ENCODE peak calls at places on chromosomes 13 and 19, in eight cellular contexts. One of them, this sample, is unnamed. For H3K4me1, the result is how much of the 10 kb centered on the place peaks cover.

GRCh38 chr19:40716655-40717324 is at the start of the genes COQ8B and ITPKC:
- DNase-seq in psoas muscle: peak
- DNase-seq in stomach: peak
- DNase-seq in cardiac muscle cell: peak
- DNase-seq in pancreas: peak
- DNase-seq in thoracic aorta: peak
- DNase-seq in breast epithelium: peak
- DNase-seq in HAP-1: peak
- DNase-seq in this sample: peak

GRCh38 chr13:27973956-27974662 is 5.0 kb upstream of the CDX2 start:
- DNase-seq in psoas muscle: no peak
- DNase-seq in stomach: peak
- DNase-seq in cardiac muscle cell: no peak
- DNase-seq in pancreas: peak
- DNase-seq in thoracic aorta: no peak
- DNase-seq in breast epithelium: no peak
- DNase-seq in HAP-1: no peak
- DNase-seq in this sample: no peak

GRCh38 chr13:51920786-51921185 is 59.0 kb downstream of the CCDC70 start:
- DNase-seq in psoas muscle: no peak
- DNase-seq in stomach: no peak
- DNase-seq in cardiac muscle cell: no peak
- DNase-seq in pancreas: no peak
- DNase-seq in thoracic aorta: no peak
- DNase-seq in breast epithelium: no peak
- DNase-seq in HAP-1: no peak
- DNase-seq in this sample: no peak

GRCh38 chr19:40646564-40647254 is 43.7 kb downstream of the NUMBL start:
- DNase-seq in psoas muscle: no peak
- DNase-seq in stomach: no peak
- DNase-seq in cardiac muscle cell: no peak
- DNase-seq in pancreas: no peak
- DNase-seq in thoracic aorta: no peak
- DNase-seq in breast epithelium: no peak
- DNase-seq in HAP-1: no peak
- DNase-seq in this sample: no peak

GRCh38 chr19:35882074-35882832 is 13.9 kb downstream of the APLP1 start:
- DNase-seq in psoas muscle: no peak
- DNase-seq in stomach: no peak
- DNase-seq in cardiac muscle cell: peak
- DNase-seq in pancreas: no peak
- DNase-seq in thoracic aorta: no peak
- DNase-seq in breast epithelium: no peak
- DNase-seq in HAP-1: peak
- DNase-seq in this sample: no peak

GRCh38 chr13:34064456-34065205 is 246.7 kb downstream of the RFC3 start:
- DNase-seq in psoas muscle: no peak
- DNase-seq in stomach: no peak
- DNase-seq in cardiac muscle cell: peak
- DNase-seq in pancreas: no peak
- DNase-seq in thoracic aorta: no peak
- DNase-seq in breast epithelium: no peak
- DNase-seq in HAP-1: no peak
- DNase-seq in this sample: no peak

GRCh38 chr19:8308891-8309291 is 733 bp upstream of the CD320 start:
- DNase-seq in psoas muscle: peak
- DNase-seq in stomach: peak
- DNase-seq in cardiac muscle cell: no peak
- DNase-seq in pancreas: peak
- DNase-seq in thoracic aorta: no peak
- DNase-seq in breast epithelium: no peak
- DNase-seq in HAP-1: no peak
- DNase-seq in this sample: no peak

GRCh38 chr19:3310711-3311110 is 55.7 kb upstream of the NFIC start:
- DNase-seq in psoas muscle: no peak
- DNase-seq in stomach: no peak
- DNase-seq in cardiac muscle cell: no peak
- DNase-seq in pancreas: no peak
- DNase-seq in thoracic aorta: no peak
- DNase-seq in breast epithelium: no peak
- DNase-seq in HAP-1: no peak
- DNase-seq in this sample: no peak

GRCh38 chr19:57280913-57281425 is 684 bp downstream of the ZNF460 start:
- DNase-seq in psoas muscle: no peak
- DNase-seq in stomach: no peak
- DNase-seq in cardiac muscle cell: no peak
- DNase-seq in pancreas: no peak
- DNase-seq in thoracic aorta: no peak
- DNase-seq in breast epithelium: no peak
- DNase-seq in HAP-1: no peak
- DNase-seq in this sample: no peak

GRCh38 chr13:90618133-90618532 is 729.4 kb upstream of the MIR17HG start:
- DNase-seq in psoas muscle: no peak
- DNase-seq in stomach: no peak
- DNase-seq in cardiac muscle cell: no peak
- DNase-seq in pancreas: no peak
- DNase-seq in thoracic aorta: no peak
- DNase-seq in breast epithelium: no peak
- DNase-seq in HAP-1: no peak
- DNase-seq in this sample: no peak

GRCh38 chr13:28981530-28981929 is 161.4 kb downstream of the MTUS2 start:
- DNase-seq in psoas muscle: no peak
- DNase-seq in stomach: no peak
- DNase-seq in cardiac muscle cell: no peak
- DNase-seq in pancreas: no peak
- DNase-seq in thoracic aorta: no peak
- DNase-seq in breast epithelium: no peak
- DNase-seq in HAP-1: no peak
- DNase-seq in this sample: no peak

GRCh38 chr13:23146811-23147245 is 34.0 kb upstream of the SGCG start:
- DNase-seq in psoas muscle: no peak
- DNase-seq in stomach: no peak
- DNase-seq in cardiac muscle cell: peak
- DNase-seq in pancreas: no peak
- DNase-seq in thoracic aorta: no peak
- DNase-seq in breast epithelium: no peak
- DNase-seq in HAP-1: no peak
- DNase-seq in this sample: no peak

GRCh38 chr13:39527961-39528720 is 74.9 kb downstream of the LHFPL6 start:
- DNase-seq in psoas muscle: no peak
- DNase-seq in stomach: no peak
- DNase-seq in cardiac muscle cell: peak
- DNase-seq in pancreas: no peak
- DNase-seq in thoracic aorta: no peak
- DNase-seq in breast epithelium: no peak
- DNase-seq in HAP-1: no peak
- DNase-seq in this sample: no peak
- H3K4me1 ChIP-seq in psoas muscle: under half
- H3K4me1 ChIP-seq in stomach: under half
- H3K4me1 ChIP-seq in cardiac muscle cell: under half
- H3K4me1 ChIP-seq in pancreas: under half
- H3K4me1 ChIP-seq in thoracic aorta: under half
- H3K4me1 ChIP-seq in breast epithelium: under half
- H3K4me1 ChIP-seq in HAP-1: under half
- H3K4me1 ChIP-seq in this sample: under half

GRCh38 chr19:53962887-53963435 is at the start of gene CACNG8:
- DNase-seq in psoas muscle: no peak
- DNase-seq in stomach: no peak
- DNase-seq in cardiac muscle cell: no peak
- DNase-seq in pancreas: no peak
- DNase-seq in thoracic aorta: no peak
- DNase-seq in breast epithelium: no peak
- DNase-seq in HAP-1: no peak
- DNase-seq in this sample: no peak
- H3K4me3 ChIP-seq in psoas muscle: no peak
- H3K4me3 ChIP-seq in stomach: no peak
- H3K4me3 ChIP-seq in cardiac muscle cell: peak
- H3K4me3 ChIP-seq in pancreas: no peak
- H3K4me3 ChIP-seq in thoracic aorta: no peak
- H3K4me3 ChIP-seq in breast epithelium: no peak
- H3K4me3 ChIP-seq in HAP-1: no peak
- H3K4me3 ChIP-seq in this sample: no peak

DNA sequence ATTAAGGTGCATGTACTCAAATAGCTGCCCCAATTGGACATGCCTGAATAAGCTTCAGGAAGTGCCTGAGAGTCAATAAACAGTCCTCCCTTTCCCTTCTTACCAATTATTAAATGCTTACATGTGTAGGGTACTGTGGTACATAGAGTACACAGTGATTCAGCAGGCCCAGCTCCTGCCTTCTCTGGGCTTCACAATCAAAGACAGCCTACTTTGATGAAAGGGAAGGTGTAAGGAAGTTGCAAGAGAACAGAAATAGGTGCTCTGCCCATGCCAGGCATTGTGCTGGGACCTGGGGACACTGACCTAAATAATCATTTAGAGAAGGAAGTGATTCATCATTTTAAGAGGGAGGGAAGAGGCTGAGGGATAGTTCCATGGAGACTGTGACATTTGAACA is 17.2 kb downstream of the FRY start:
- DNase-seq in psoas muscle: no peak
- DNase-seq in stomach: no peak
- DNase-seq in cardiac muscle cell: no peak
- DNase-seq in pancreas: no peak
- DNase-seq in thoracic aorta: no peak
- DNase-seq in breast epithelium: no peak
- DNase-seq in HAP-1: no peak
- DNase-seq in this sample: no peak
- H3K4me1 ChIP-seq in psoas muscle: under half
- H3K4me1 ChIP-seq in stomach: under half
- H3K4me1 ChIP-seq in cardiac muscle cell: under half
- H3K4me1 ChIP-seq in pancreas: under half
- H3K4me1 ChIP-seq in thoracic aorta: under half
- H3K4me1 ChIP-seq in breast epithelium: under half
- H3K4me1 ChIP-seq in HAP-1: under half
- H3K4me1 ChIP-seq in this sample: under half

GRCh38 chr19:45528744-45529453 is 21.6 kb downstream of the VASP start:
- DNase-seq in psoas muscle: peak
- DNase-seq in stomach: peak
- DNase-seq in cardiac muscle cell: peak
- DNase-seq in pancreas: peak
- DNase-seq in thoracic aorta: no peak
- DNase-seq in breast epithelium: peak
- DNase-seq in HAP-1: no peak
- DNase-seq in this sample: peak
- H3K4me3 ChIP-seq in psoas muscle: peak
- H3K4me3 ChIP-seq in stomach: peak
- H3K4me3 ChIP-seq in cardiac muscle cell: peak
- H3K4me3 ChIP-seq in pancreas: peak
- H3K4me3 ChIP-seq in thoracic aorta: peak
- H3K4me3 ChIP-seq in breast epithelium: peak
- H3K4me3 ChIP-seq in HAP-1: no peak
- H3K4me3 ChIP-seq in this sample: no peak

GRCh38 chr13:113948034-113948742 is 25.7 kb downstream of the C13orf46 start:
- DNase-seq in psoas muscle: peak
- DNase-seq in stomach: no peak
- DNase-seq in cardiac muscle cell: no peak
- DNase-seq in pancreas: peak
- DNase-seq in thoracic aorta: peak
- DNase-seq in breast epithelium: no peak
- DNase-seq in HAP-1: no peak
- DNase-seq in this sample: no peak
- H3K4me1 ChIP-seq in psoas muscle: under half
- H3K4me1 ChIP-seq in stomach: under half
- H3K4me1 ChIP-seq in cardiac muscle cell: under half
- H3K4me1 ChIP-seq in pancreas: under half
- H3K4me1 ChIP-seq in thoracic aorta: under half
- H3K4me1 ChIP-seq in breast epithelium: under half
- H3K4me1 ChIP-seq in HAP-1: under half
- H3K4me1 ChIP-seq in this sample: under half

This sample was measured in lung.